ENCODE peak calls at places on chromosome 22, in four cellular contexts. G is MM.1S, X is mesenchymal stem cell, E is PC-3. T is an unnamed sample. For H3K27me3, the result is how much of the 10 kb centered on the place peaks cover.

GRCh38 chr22:23325183-23325582 is 144.9 kb downstream of the BCR start:
- DNase-seq in E (no peak), X (no peak), G (no peak), T (no peak)

GRCh38 chr22:30574095-30574981 is at the start of gene GAL3ST1:
- DNase-seq in G (no peak), E (no peak), X (no peak), T (no peak)

GRCh38 chr22:33519140-33519973 is 400.9 kb downstream of the LARGE1 start:
- DNase-seq in X (peak), G (peak), E (peak), T (peak)

GRCh38 chr22:49014227-49015201 is 813.2 kb downstream of the BRD1 start:
- DNase-seq in E (no peak), X (no peak), G (no peak), T (no peak)

GRCh38 chr22:50121202-50121740 is 31.5 kb downstream of the MOV10L1 start:
- DNase-seq in G (no peak), E (no peak), X (no peak), T (no peak)

GRCh38 chr22:31661851-31662667 is at the start of gene PISD:
- DNase-seq in E (peak), G (peak), X (peak), T (peak)

GRCh38 chr22:32919629-32920028 is 118.1 kb downstream of the TIMP3 start:
- DNase-seq in X (no peak), E (no peak), G (no peak), T (no peak)

GRCh38 chr22:36762687-36763260 is 13.1 kb downstream of the IFT27 start:
- DNase-seq in E (no peak), X (peak), G (no peak), T (peak)

GRCh38 chr22:31122532-31123291 is at the start of gene INPP5J:
- DNase-seq in E (peak), X (peak), G (no peak), T (peak)

GRCh38 chr22:21623402-21623970 is 6.3 kb downstream of the YDJC start:
- DNase-seq in X (no peak), G (no peak), E (no peak), T (no peak)

GRCh38 chr22:19615867-19616581 is 91.8 kb upstream of the CLDN5 start:
- DNase-seq in G (no peak), E (no peak), X (no peak), T (no peak)
- H3K9ac ChIP-seq in G (no peak), E (no peak), X (no peak), T (no peak)

GRCh38 chr22:47284360-47284759 is 521.9 kb downstream of the TBC1D22A start:
- DNase-seq in X (no peak), E (no peak), G (no peak), T (no peak)
- H3K27me3 ChIP-seq in X (half or more), E (under half), G (half or more), T (under half)

GRCh38 chr22:43234299-43234988 is 47.5 kb upstream of the TTLL12 start:
- DNase-seq in G (no peak), E (no peak), X (no peak), T (no peak)

GRCh38 chr22:43235445-43236400 is 48.8 kb upstream of the TTLL12 start:
- DNase-seq in E (no peak), G (no peak), X (no peak), T (no peak)

GRCh38 chr22:43231724-43232034 is 44.7 kb upstream of the TTLL12 start:
- DNase-seq in E (no peak), G (no peak), X (no peak), T (no peak)

GRCh38 chr22:43232445-43232844 is 45.5 kb upstream of the TTLL12 start:
- DNase-seq in E (no peak), X (no peak), G (no peak), T (no peak)

GRCh38 chr22:43233529-43233928 is 46.6 kb upstream of the TTLL12 start:
- DNase-seq in G (no peak), X (no peak), E (no peak), T (no peak)
- H3K4me3 ChIP-seq in G (no peak), X (no peak), E (no peak), T (no peak)

DNA sequence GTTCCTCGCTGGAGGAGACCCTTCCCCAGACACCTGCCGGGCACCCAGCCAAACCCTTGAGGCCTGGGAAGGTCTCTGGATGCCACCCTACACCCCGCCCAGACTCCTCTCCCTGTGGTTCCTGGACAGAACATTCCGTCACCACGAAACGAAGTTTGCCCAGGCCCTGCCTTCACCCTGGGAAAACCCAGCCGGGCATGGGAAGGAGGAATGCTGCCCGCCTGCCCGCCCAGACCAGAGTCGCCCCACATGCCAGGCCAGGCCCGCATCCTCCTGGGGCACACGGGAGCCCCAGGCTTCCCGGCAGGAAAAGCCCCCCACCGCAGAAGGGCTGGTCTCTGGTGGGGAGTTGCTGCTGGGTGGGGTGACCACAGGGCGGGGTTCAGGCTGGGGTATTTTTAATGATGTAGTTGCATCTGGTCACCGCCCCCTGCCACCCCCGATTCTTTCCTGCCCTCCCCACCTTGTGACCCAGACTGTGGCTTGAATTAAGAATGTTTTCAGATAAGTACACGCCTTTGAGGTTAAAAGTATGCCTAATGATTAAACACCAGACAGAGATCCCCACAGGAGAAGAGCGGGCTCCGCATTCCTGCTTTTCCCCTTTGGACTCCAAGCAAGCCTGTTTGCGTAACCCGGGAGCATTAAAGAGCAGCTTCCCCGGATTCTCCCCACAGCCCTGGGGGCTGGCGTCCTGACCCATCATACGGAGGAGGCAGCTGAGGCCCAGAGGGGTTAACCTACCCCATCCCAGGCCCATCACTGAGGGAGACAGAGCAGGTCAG is 44.6 kb upstream of the PPARA start:
- DNase-seq in G (no peak), E (no peak), X (peak), T (peak)
- H3K9ac ChIP-seq in G (no peak), E (no peak), X (peak), T (peak)

GRCh38 chr22:27732841-27733240 is 68.7 kb downstream of the MN1 start:
- DNase-seq in X (no peak), E (no peak), G (no peak), T (no peak)
- H3K27me3 ChIP-seq in X (under half), E (under half), G (half or more), T (under half)

DNA sequence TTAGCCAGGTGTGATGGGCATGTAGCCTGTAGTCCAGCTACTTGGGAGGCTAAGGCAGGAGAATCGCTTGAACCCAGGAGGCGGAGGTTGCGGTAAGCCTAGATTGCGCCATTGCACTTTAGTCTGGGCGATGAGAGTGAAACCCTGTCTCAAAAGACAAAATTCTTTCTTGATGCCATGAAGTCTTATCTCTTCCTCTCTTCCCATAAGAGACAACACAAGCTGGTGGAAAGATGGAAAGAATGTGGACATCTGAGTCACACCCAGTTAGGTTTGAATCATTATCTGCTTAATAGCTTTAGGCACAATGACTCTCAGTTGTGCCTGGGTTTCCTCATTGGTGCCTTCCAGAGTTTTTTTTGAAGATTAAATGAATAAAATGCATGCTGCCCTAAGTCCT is 35.3 kb downstream of the KREMEN1 start:
- DNase-seq in G (no peak), E (peak), X (peak), T (no peak)
- H3K4me3 ChIP-seq in G (no peak), E (no peak), X (no peak), T (no peak)

GRCh38 chr22:35465109-35465701 is 65.3 kb downstream of the MCM5 start:
- DNase-seq in X (no peak), E (no peak), G (no peak), T (no peak)

GRCh38 chr22:35463231-35463933 is 63.4 kb downstream of the MCM5 start:
- DNase-seq in X (no peak), G (no peak), E (no peak), T (no peak)

GRCh38 chr22:35464399-35464798 is 64.5 kb downstream of the MCM5 start:
- DNase-seq in E (no peak), X (no peak), G (no peak), T (no peak)

GRCh38 chr22:35470903-35471321 is 69.7 kb upstream of the RASD2 start:
- DNase-seq in X (peak), E (no peak), G (no peak), T (no peak)

GRCh38 chr22:35467788-35468187 is 67.8 kb downstream of the MCM5 start:
- DNase-seq in E (no peak), X (peak), G (no peak), T (peak)
- H3K9ac ChIP-seq in E (no peak), X (peak), G (no peak), T (peak)

DNA sequence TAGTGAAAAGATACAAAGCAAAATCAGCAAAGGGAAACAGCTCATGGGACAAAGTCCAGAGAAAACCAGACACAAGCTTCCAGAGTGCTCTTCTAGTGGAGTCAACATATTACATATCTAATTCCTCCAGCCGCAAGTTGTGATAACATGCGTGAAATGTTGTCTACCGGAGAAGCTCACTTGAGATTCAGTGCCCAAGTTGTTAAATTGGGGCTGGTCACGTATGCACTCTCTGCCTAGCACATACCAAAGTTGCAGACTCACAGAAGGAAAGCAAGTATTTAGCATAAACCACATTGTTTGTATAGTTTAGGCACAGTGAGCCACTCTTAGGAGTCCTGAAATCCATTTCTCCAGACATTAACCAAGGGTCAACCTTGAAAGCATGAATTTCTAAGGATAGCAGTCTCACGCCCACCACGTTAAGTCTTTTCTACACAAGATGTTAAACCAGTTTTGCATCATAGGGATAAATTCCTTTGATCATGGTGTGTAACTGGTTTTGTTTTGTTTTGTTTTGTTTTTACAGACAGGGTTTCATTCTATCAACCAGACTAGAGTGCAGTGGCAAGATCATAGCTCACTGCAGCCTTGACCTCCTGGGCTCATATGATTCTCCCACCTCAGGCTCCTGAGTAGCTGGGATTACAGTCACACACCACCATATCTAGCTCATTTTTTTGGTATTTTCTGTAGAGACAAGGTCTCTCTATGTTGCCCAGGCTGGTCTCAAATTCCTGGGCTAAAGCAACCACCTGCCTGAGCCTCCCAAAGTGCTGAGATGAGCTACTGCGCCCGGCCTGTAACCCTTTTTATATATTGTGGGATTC is 39.5 kb upstream of the EP300 start:
- DNase-seq in G (no peak), X (peak), E (peak), T (peak)
- H3K27me3 ChIP-seq in G (under half), X (under half), E (under half), T (under half)

GRCh38 chr22:38468761-38469305 is 937 bp downstream of the KDELR3 start:
- DNase-seq in G (no peak), X (no peak), E (no peak), T (no peak)

GRCh38 chr22:38467438-38467903 is 425 bp upstream of the KDELR3 start:
- DNase-seq in E (no peak), X (no peak), G (no peak), T (no peak)

GRCh38 chr22:38469306-38469781 is 1.4 kb downstream of the KDELR3 start:
- DNase-seq in X (no peak), E (no peak), G (no peak), T (no peak)

GRCh38 chr22:38465673-38466490 is 2.0 kb upstream of the KDELR3 start:
- DNase-seq in X (no peak), E (no peak), G (no peak), T (no peak)

GRCh38 chr22:38467904-38468760 is at the start of gene KDELR3:
- DNase-seq in X (peak), G (no peak), E (peak), T (peak)
- H3K4me3 ChIP-seq in X (peak), G (peak), E (peak), T (peak)

T was measured in adipocyte.